ENCODE peak calls at places on chromosomes 13 and 19, in ten cellular contexts. F is body of pancreas, M is A549, X is IMR-90, D is uterus, Z is esophagus squamous epithelium, B is upper lobe of left lung, R is breast epithelium, S is tibial nerve, P is vagina. Y is an unnamed sample.

GRCh38 chr19:13091400-13092161 is 11.1 kb downstream of the LYL1 start:
- DNase-seq in D (peak), R (no peak), Z (no peak), F (no peak), S (peak), M (no peak), P (no peak), B (no peak), X (peak), Y (no peak)

GRCh38 chr19:35545855-35546381 is 492 bp downstream of the TMEM147 start:
- DNase-seq in B (peak), M (peak), F (peak), Z (no peak), D (peak), X (no peak), R (no peak), S (no peak), P (no peak), Y (no peak)

GRCh38 chr13:28147489-28147888 is 9.1 kb downstream of the PAN3 start:
- DNase-seq in M (no peak), Z (no peak), S (no peak), B (no peak), X (peak), D (no peak), P (no peak), F (no peak), R (no peak), Y (no peak)

GRCh38 chr13:43054803-43055802 is 31.7 kb downstream of the DNAJC15 start:
- DNase-seq in F (peak), M (no peak), P (no peak), S (no peak), X (peak), B (no peak), Z (no peak), R (no peak), D (peak), Y (no peak)

GRCh38 chr13:80082396-80083096 is 258.4 kb downstream of the SPRY2 start:
- DNase-seq in R (no peak), X (peak), B (no peak), F (no peak), P (no peak), S (no peak), M (no peak), Z (no peak), D (no peak), Y (no peak)

GRCh38 chr19:35558400-35559280 is 4.8 kb downstream of the ATP4A start:
- DNase-seq in P (no peak), B (no peak), F (no peak), D (no peak), X (no peak), S (no peak), M (no peak), Z (no peak), R (no peak), Y (no peak)

GRCh38 chr19:35889370-35890112 is 10.8 kb downstream of the NFKBID start:
- DNase-seq in F (no peak), X (no peak), B (peak), R (no peak), P (no peak), D (no peak), S (no peak), Z (no peak), M (no peak), Y (no peak)

GRCh38 chr13:44382635-44383145 is 9.1 kb downstream of the SERP2 start:
- DNase-seq in R (no peak), D (no peak), P (no peak), X (no peak), S (no peak), F (peak), B (no peak), Z (no peak), M (no peak), Y (no peak)

GRCh38 chr13:28049880-28050871 is 50.2 kb downstream of the FLT3 start:
- DNase-seq in X (no peak), F (no peak), Z (no peak), M (no peak), R (no peak), B (no peak), S (no peak), D (no peak), P (no peak), Y (no peak)

GRCh38 chr19:31160346-31160926 is 188.8 kb downstream of the TSHZ3 start:
- DNase-seq in F (no peak), S (no peak), X (peak), R (no peak), Z (no peak), M (no peak), B (no peak), D (no peak), P (no peak), Y (no peak)

GRCh38 chr19:11164879-11165406 is 9.4 kb upstream of the SPC24 start:
- DNase-seq in X (peak), B (no peak), R (no peak), P (peak), D (peak), S (peak), F (peak), Z (no peak), M (no peak), Y (peak)

GRCh38 chr13:64849174-64849573 is 2381.0 kb downstream of the PCDH9 start:
- DNase-seq in S (no peak), P (no peak), D (no peak), B (no peak), R (no peak), X (no peak), M (no peak), Z (no peak), F (no peak), Y (no peak)

GRCh38 chr19:17511724-17512573 is 500 bp downstream of the PGLS start:
- DNase-seq in M (peak), D (peak), R (peak), X (peak), S (peak), F (peak), P (peak), Z (peak), B (peak), Y (peak)
- H3K27ac ChIP-seq in M (peak), D (peak), R (peak), X (peak), S (peak), F (peak), P (peak), Z (peak), B (peak), Y (peak)

DNA sequence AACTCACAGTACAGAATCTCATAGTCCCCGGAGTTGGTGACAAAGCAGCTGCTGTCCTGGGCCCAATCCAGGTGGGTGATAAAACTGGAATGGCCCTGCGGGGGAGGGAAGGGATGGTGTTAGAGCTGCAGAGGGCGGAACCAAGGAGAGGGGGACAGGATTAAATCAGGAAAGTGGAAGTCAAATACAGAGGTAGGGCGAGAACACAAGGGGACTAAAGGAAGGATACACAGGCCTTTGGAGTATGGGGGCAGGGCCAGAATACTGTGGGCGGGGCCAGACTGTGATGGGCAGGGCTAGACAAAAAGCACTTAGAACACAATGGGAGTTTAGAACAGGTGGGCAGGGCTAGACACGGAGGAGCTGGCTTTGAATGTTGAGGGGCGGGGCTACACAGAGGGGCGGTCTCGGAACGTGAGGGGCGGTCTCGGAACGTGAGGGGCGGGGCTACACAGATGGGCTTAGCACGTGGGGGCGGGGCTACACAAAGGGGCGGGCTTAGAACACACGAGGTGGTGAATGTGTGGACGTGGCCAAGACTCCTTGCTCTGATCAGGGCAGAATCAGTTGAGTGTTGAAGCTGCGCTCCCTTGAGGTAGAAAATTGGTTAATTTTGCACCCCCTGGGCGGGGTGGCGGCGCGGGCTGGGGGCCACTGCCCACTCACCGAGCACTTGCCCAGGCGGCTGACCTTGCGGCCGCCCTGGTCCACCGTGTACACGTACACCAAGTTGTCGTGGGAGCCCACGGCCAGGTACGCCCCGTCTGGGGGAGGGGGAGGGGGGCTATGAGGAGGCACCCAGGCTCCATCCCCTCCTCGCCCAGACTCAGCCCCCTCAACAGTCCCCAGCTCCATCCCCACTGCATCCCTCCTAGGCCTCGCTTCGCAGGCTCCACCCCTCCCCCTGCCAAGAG is 14.0 kb upstream of the GPR4 start:
- DNase-seq in R (peak), S (peak), B (peak), D (peak), Z (no peak), M (peak), F (peak), P (no peak), X (peak), Y (peak)
- TF ChIP-seq POLR2A in R (no peak), S (no peak), B (no peak), D (no peak), Z (no peak), M (no peak), F (peak), P (no peak), X (no peak), Y (no peak)

GRCh38 chr19:20278342-20278741 is 111.3 kb downstream of the ZNF486 start:
- DNase-seq in Z (no peak), F (peak), S (no peak), X (no peak), D (no peak), M (no peak), R (no peak), B (no peak), P (no peak), Y (no peak)
- TF ChIP-seq CTCF in Z (no peak), F (peak), S (no peak), X (no peak), D (peak), M (no peak), R (no peak), B (peak), P (peak), Y (peak)

GRCh38 chr13:94050039-94050438 is 429.4 kb downstream of the DCT start:
- DNase-seq in M (no peak), B (no peak), F (no peak), D (no peak), X (no peak), S (no peak), P (no peak), R (no peak), Z (no peak), Y (no peak)
- H3K27ac ChIP-seq in M (no peak), B (no peak), F (no peak), D (no peak), X (no peak), S (no peak), P (no peak), R (no peak), Z (no peak), Y (no peak)

GRCh38 chr19:3950871-3951861 is 18.3 kb downstream of the NMRK2 start:
- DNase-seq in B (peak), D (no peak), X (no peak), R (no peak), S (no peak), F (peak), M (no peak), Z (no peak), P (no peak), Y (no peak)
- TF ChIP-seq POLR2A in B (no peak), D (no peak), X (no peak), R (no peak), S (no peak), F (no peak), M (no peak), Z (no peak), P (no peak), Y (no peak)

GRCh38 chr19:42693760-42694350 is 46.4 kb downstream of the PSG3 start:
- DNase-seq in S (no peak), P (no peak), X (peak), F (peak), D (no peak), Z (no peak), M (peak), R (no peak), B (no peak), Y (no peak)
- TF ChIP-seq CTCF in S (no peak), P (no peak), X (peak), F (peak), D (no peak), Z (peak), M (peak), R (no peak), B (peak), Y (no peak)

GRCh38 chr19:41411094-41411493 is 13.5 kb downstream of the BCKDHA start:
- DNase-seq in P (no peak), D (no peak), R (no peak), Z (no peak), F (no peak), S (no peak), M (no peak), B (no peak), X (no peak), Y (no peak)

GRCh38 chr19:41415154-41415571 is 12.0 kb downstream of the B3GNT8 start:
- DNase-seq in S (no peak), P (no peak), Z (no peak), M (no peak), D (no peak), B (no peak), F (peak), X (no peak), R (no peak), Y (no peak)

GRCh38 chr19:41411682-41412265 is 14.2 kb downstream of the BCKDHA start:
- DNase-seq in F (peak), D (no peak), B (no peak), S (no peak), X (no peak), Z (no peak), R (no peak), M (no peak), P (no peak), Y (no peak)

GRCh38 chr19:41413947-41414346 is 13.2 kb downstream of the B3GNT8 start:
- DNase-seq in P (no peak), Z (no peak), F (no peak), R (no peak), M (no peak), X (no peak), S (no peak), B (no peak), D (no peak), Y (no peak)

DNA sequence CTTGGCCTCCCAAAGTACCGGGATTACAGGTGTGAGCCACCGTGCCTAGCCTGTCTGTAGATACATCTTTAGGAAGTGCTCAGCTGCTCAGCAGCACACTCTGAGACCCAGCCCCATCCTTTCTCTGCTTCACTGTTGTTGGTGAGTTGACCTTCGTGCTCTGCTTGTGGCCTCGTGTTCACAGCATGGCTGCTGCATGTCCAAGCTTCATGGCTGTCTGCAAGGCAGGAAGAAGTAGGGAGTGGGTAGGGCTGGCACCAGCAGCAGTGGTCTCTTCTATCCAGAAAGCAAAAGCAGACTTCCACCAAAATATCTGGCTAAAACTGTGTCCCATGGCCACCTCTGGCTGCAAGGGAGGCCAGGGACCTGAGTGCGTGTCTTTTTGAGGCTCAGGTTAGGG is 14.2 kb downstream of the B3GNT8 start:
- DNase-seq in P (no peak), D (no peak), B (no peak), X (no peak), M (no peak), F (no peak), S (no peak), R (no peak), Z (no peak), Y (no peak)
- H3K27ac ChIP-seq in P (no peak), D (no peak), B (no peak), X (no peak), M (no peak), F (no peak), S (no peak), R (no peak), Z (no peak), Y (no peak)

GRCh38 chr19:1383311-1384084 is at the start of gene NDUFS7:
- DNase-seq in B (peak), F (peak), S (peak), M (peak), D (peak), Z (peak), X (peak), P (peak), R (peak), Y (peak)
- TF ChIP-seq POLR2A in B (peak), F (peak), S (peak), M (peak), D (peak), Z (no peak), X (peak), P (peak), R (no peak), Y (peak)